ENCODE peak calls at places on chromosomes 7 and 10, in four cellular contexts. R is NB4, H is kidney, I is AG09309. U is an unnamed sample.

GRCh38 chr10:76017026-76017732 is 585.8 kb downstream of the LRMDA start:
- DNase-seq in H (no peak), R (no peak), I (no peak), U (no peak)

GRCh38 chr10:31932838-31933237 is 4.2 kb upstream of the ARHGAP12 start:
- DNase-seq in I (no peak), H (no peak), R (no peak), U (no peak)

GRCh38 chr7:78510580-78511188 is 712.1 kb downstream of the PHTF2 start:
- DNase-seq in H (no peak), R (peak; percentile 55), I (peak; percentile 32), U (no peak)

GRCh38 chr10:75977146-75977545 is 545.7 kb downstream of the LRMDA start:
- DNase-seq in H (no peak), R (no peak), I (no peak), U (no peak)

GRCh38 chr10:3085785-3086567 is 18.6 kb downstream of the PFKP start:
- DNase-seq in H (peak; percentile 47), I (no peak), R (no peak), U (no peak)

GRCh38 chr10:33570495-33570894 is 236.0 kb upstream of the NRP1 start:
- DNase-seq in R (no peak), I (no peak), H (no peak), U (no peak)

GRCh38 chr7:47453093-47454056 is 128.5 kb downstream of the TNS3 start:
- DNase-seq in I (peak; percentile 78), R (peak; percentile 43), H (peak; percentile 94), U (no peak)

GRCh38 chr7:25854608-25855497 is 297.1 kb upstream of the NFE2L3 start:
- DNase-seq in R (peak; percentile 100), I (peak; percentile 99), H (peak; percentile 82), U (no peak)

GRCh38 chr10:106866244-106866845 is 298.2 kb downstream of the SORCS1 start:
- DNase-seq in H (no peak), R (no peak), I (no peak), U (no peak)

GRCh38 chr10:76111986-76112825 is 680.8 kb downstream of the LRMDA start:
- DNase-seq in H (peak; percentile 67), R (no peak), I (no peak), U (no peak)

GRCh38 chr7:18020138-18020715 is 7.4 kb downstream of the PRPS1L1 start:
- DNase-seq in R (no peak), I (no peak), H (no peak), U (no peak)

GRCh38 chr7:132116369-132116768 is 459.9 kb downstream of the PLXNA4 start:
- DNase-seq in H (no peak), R (no peak), I (no peak), U (no peak)

GRCh38 chr10:118106426-118106825 is 59.7 kb upstream of the RAB11FIP2 start:
- DNase-seq in H (no peak), R (peak; percentile 51), I (no peak), U (no peak)

GRCh38 chr10:91257310-91257709 is 36.8 kb downstream of the PCGF5 start:
- DNase-seq in I (no peak), H (no peak), R (no peak), U (no peak)

GRCh38 chr7:148260605-148261004 is 330.0 kb upstream of the C7orf33 start:
- DNase-seq in H (no peak), I (no peak), R (no peak), U (no peak)

GRCh38 chr7:47446871-47447466 is 134.9 kb downstream of the TNS3 start:
- DNase-seq in R (no peak), I (no peak), H (no peak), U (no peak)

GRCh38 chr7:115707236-115707635 is 323.3 kb downstream of the TFEC start:
- DNase-seq in R (peak; percentile 9), H (no peak), I (no peak), U (no peak)

GRCh38 chr10:6512182-6512581 is 67.9 kb downstream of the PRKCQ start:
- DNase-seq in H (no peak), I (no peak), R (no peak), U (no peak)

GRCh38 chr10:89032141-89032814 is 41.7 kb downstream of the FAS start:
- DNase-seq in H (no peak), R (peak; percentile 39), I (peak; percentile 27), U (no peak)

GRCh38 chr10:102800601-102801335 is 36.4 kb downstream of the CYP17A1 start:
- DNase-seq in I (no peak), H (no peak), R (no peak), U (no peak)

GRCh38 chr7:147438216-147438615 is 1152.3 kb upstream of the C7orf33 start:
- DNase-seq in H (no peak), R (no peak), I (no peak), U (no peak)

GRCh38 chr7:80876894-80877414 is 41.9 kb downstream of the SEMA3C start:
- DNase-seq in R (no peak), H (no peak), I (peak; percentile 66), U (no peak)

GRCh38 chr7:19213746-19214145 is 68.5 kb upstream of the FERD3L start:
- DNase-seq in H (no peak), I (no peak), R (no peak), U (no peak)

GRCh38 chr7:143892527-143893300 is 9.3 kb downstream of the TCAF1 start:
- DNase-seq in R (peak; percentile 64), I (no peak), H (no peak), U (no peak)

GRCh38 chr7:99398891-99399445 is 9.4 kb downstream of the PDAP1 start:
- DNase-seq in I (no peak), R (no peak), H (no peak), U (no peak)

GRCh38 chr10:23656735-23657134 is 217.9 kb downstream of the OTUD1 start:
- DNase-seq in R (peak; percentile 25), H (no peak), I (no peak), U (no peak)
- TF ChIP-seq CTCF in R (peak; percentile 44), H (peak; percentile 67), I (no peak), U (no peak)

GRCh38 chr10:124997246-124997790 is 55.4 kb downstream of the ZRANB1 start:
- DNase-seq in I (no peak), R (no peak), H (no peak), U (no peak)
- TF ChIP-seq CTCF in I (no peak), R (no peak), H (no peak), U (no peak)

DNA sequence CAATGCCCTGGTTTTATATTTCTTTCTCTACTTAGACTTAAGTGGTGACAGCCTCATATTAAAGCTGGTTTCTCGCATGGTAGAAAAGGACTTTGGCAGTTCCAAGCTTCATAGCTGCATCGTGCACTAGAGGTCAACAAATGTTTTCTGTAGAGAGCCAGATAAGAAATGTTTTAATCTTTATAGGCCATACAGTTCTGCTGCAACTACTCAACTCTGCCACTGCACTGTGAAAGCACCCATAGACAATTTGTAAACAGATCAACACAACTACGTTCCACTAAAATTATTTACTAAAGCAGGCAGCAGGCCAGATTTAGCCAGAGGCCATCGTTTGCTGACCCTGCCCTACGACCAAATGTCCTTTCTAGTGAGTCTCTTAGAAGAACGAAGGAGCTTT is 36.7 kb downstream of the CSGALNACT2 start:
- DNase-seq in R (no peak), I (no peak), H (no peak), U (no peak)
- TF ChIP-seq CTCF in R (no peak), I (no peak), H (no peak), U (no peak)

GRCh38 chr7:106239406-106239805 is 45.4 kb downstream of the NAMPT start:
- DNase-seq in H (no peak), I (no peak), R (no peak), U (no peak)

GRCh38 chr7:106231856-106232490 is 52.8 kb downstream of the NAMPT start:
- DNase-seq in I (no peak), R (no peak), H (no peak), U (no peak)

GRCh38 chr7:106238830-106239229 is 46.0 kb downstream of the NAMPT start:
- DNase-seq in R (no peak), I (no peak), H (no peak), U (no peak)

GRCh38 chr7:106236065-106236464 is 48.7 kb downstream of the NAMPT start:
- DNase-seq in I (no peak), H (no peak), R (no peak), U (no peak)

DNA sequence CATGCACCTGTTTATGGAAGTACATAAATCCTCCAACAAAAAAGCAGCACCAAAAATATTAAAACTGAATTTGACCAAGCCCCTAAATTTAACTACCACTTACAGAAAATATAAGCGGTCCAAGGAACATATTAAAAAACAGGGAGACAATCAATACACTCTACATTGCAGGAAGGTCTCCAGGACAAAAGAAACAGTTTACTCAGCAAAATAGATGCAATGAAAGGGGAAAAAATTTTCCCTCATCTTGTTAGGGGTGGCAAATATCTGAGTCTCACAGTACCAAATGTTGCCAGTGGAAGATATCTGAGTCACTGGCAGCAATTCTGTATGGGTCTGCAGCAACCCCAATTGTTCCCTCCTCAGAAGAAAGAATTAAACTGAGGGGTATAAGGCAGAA is 50.4 kb downstream of the NAMPT start:
- DNase-seq in H (no peak), R (no peak), I (no peak), U (no peak)
- TF ChIP-seq CTCF in H (no peak), R (no peak), I (no peak), U (no peak)